ENCODE peak calls at places on chromosomes 4 and X, in four cellular contexts. K, I, S and P are unnamed samples.

GRCh38 chr4:180695851-180696250 is 1547.4 kb upstream of the TENM3 start:
- DNase-seq in K (no peak), I (peak), S (peak), P (no peak)

GRCh38 chrX:81708506-81708905 is 506.6 kb downstream of the SH3BGRL start:
- DNase-seq in K (no peak), I (no peak), S (peak), P (no peak)

GRCh38 chr4:175373031-175373430 is 439.0 kb downstream of the GPM6A start:
- DNase-seq in K (no peak), I (no peak), S (peak), P (no peak)

GRCh38 chr4:32290102-32290501 is 1569.9 kb downstream of the PCDH7 start:
- DNase-seq in K (no peak), I (no peak), S (no peak), P (no peak)

GRCh38 chr4:16827762-16828724 is 70.4 kb downstream of the LDB2 start:
- DNase-seq in K (no peak), I (peak), S (peak), P (no peak)

GRCh38 chrX:33171071-33171470 is 40.3 kb downstream of the DMD start:
- DNase-seq in K (no peak), I (no peak), S (no peak), P (no peak)

GRCh38 chrX:123153846-123154335 is 30.2 kb upstream of the GRIA3 start:
- DNase-seq in K (no peak), I (no peak), S (peak), P (no peak)

GRCh38 chr4:145776208-145776607 is 96.3 kb downstream of the C4orf51 start:
- DNase-seq in K (no peak), I (no peak), S (no peak), P (no peak)

GRCh38 chr4:108172231-108172779 is 3.6 kb upstream of the LEF1 start:
- DNase-seq in K (no peak), I (peak), S (peak), P (no peak)

GRCh38 chrX:19772306-19772705 is 115.1 kb downstream of the SH3KBP1 start:
- DNase-seq in K (no peak), I (peak), S (peak), P (no peak)

GRCh38 chr4:37008199-37008598 is 236.3 kb upstream of the NWD2 start:
- DNase-seq in K (peak), I (peak), S (peak), P (no peak)

GRCh38 chr4:41120297-41121217 is 93.8 kb downstream of the APBB2 start:
- DNase-seq in K (no peak), I (peak), S (peak), P (no peak)

GRCh38 chrX:125137521-125137920 is 182.2 kb upstream of the TEX13C start:
- DNase-seq in K (no peak), I (no peak), S (no peak), P (no peak)

DNA sequence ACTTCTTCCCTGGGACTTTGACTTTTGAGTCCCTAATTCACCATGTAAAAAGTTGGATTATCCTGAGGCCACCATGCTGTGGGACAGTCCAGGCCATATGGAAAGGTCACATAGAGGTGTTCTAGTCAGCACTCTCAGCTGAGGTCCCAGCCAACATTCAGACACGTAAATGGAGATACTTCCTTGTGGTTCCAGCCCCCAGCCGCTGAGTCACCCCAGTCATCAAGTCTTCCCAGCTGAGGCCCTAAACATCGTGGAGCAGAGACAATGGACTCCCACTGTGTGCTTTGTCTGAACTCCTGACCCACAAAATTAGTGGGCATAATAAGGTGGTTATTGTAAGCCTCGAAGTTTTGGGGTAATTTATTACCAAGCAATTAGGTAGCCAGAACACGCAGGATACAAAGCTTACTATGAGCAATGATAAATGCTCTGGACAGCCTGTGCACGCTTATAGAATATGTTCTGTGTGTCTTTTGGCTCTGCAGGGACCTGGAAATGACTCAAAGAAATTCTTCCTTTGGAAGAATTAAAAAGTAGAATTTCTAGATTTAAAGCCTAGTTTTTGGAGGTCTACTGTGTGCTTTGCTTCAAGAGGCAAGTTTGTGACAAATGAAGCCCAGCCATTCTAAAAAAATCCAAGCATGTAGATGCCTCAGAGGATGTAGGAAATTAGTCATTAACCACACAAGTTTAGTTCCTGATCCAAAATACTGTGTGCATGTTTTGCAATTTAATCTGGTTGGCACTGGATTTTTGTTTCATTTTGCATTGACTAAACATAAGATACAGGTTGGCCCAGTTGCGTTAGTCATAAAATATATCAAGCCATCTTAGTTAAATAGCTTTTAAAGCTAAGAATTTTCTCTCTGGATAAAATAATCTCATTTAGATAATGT is 33.3 kb upstream of the SLC9A7 start:
- DNase-seq in K (peak), I (peak), S (peak), P (peak)
- H3K4me3 ChIP-seq in K (peak), I (no peak), S (no peak), P (no peak)

GRCh38 chr4:139619644-139620043 is 46.0 kb upstream of the MGST2 start:
- DNase-seq in K (no peak), I (peak), S (peak), P (no peak)

GRCh38 chr4:139622856-139623255 is 42.8 kb upstream of the MGST2 start:
- DNase-seq in K (no peak), I (no peak), S (no peak), P (no peak)

GRCh38 chr4:139617702-139618490 is 47.7 kb upstream of the MGST2 start:
- DNase-seq in K (no peak), I (peak), S (no peak), P (no peak)
- TF ChIP-seq CTCF in K (no peak), I (peak), S (peak), P (peak)

DNA sequence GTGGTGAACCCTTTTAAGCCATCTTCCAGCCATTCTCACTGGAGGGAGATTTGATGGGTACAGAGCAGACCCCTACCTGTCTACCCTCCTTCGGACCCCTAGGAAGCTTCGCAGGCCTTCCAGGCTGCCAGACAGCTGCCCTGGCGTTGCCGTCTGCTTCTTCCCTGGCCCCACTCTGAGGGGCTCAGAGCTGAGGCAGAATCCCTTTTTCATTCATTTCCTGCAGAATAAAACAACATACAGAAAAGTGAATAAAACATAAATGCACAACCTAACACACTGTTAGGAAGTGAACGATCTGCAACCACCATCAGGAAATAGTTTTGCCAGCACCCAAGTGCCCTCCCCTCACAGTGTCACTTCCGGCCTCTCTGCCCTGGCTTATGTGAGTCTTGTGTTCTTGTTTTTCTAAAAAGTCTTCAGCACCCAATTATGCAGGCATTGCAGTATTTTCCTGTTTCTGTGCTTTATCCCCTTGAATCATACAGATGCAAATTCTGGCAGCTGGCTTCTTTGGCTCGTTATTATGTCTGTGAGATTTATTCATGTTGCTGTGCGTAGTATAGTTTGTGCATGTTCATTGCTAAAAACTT is 5.6 kb upstream of the ADD1 start:
- DNase-seq in K (no peak), I (peak), S (peak), P (no peak)
- H3K4me3 ChIP-seq in K (no peak), I (no peak), S (peak), P (peak)

GRCh38 chrX:140157143-140157542 is 191.8 kb upstream of the CXorf66 start:
- DNase-seq in K (no peak), I (peak), S (no peak), P (no peak)

GRCh38 chrX:140149761-140150160 is 184.4 kb upstream of the CXorf66 start:
- DNase-seq in K (no peak), I (no peak), S (no peak), P (no peak)

DNA sequence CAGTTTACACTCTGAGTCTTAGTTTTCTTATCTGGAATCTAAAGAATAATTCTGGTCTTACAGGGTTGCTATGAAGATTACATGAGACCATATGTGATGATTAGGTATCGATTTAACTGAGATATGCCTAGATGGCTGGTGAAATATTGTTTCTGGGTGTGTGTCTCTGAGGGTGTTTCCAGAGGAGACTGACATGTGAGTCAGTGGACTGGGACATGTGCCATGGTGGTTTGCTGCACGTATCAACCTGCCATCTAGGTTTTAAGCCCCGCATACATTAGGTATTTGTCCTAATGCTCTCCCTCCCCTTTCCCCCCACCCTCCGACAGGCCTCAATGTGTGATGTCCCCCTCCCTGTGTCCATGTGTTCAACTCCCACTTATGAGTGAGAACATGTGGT is 186.0 kb upstream of the CXorf66 start:
- DNase-seq in K (no peak), I (no peak), S (peak), P (no peak)
- TF ChIP-seq CTCF in K (no peak), I (no peak), S (no peak), P (no peak)

GRCh38 chr4:87649980-87650379 is at the start of gene DMP1:
- DNase-seq in K (no peak), I (no peak), S (no peak), P (no peak)
- H3K4me3 ChIP-seq in K (no peak), I (no peak), S (no peak), P (no peak)

DNA sequence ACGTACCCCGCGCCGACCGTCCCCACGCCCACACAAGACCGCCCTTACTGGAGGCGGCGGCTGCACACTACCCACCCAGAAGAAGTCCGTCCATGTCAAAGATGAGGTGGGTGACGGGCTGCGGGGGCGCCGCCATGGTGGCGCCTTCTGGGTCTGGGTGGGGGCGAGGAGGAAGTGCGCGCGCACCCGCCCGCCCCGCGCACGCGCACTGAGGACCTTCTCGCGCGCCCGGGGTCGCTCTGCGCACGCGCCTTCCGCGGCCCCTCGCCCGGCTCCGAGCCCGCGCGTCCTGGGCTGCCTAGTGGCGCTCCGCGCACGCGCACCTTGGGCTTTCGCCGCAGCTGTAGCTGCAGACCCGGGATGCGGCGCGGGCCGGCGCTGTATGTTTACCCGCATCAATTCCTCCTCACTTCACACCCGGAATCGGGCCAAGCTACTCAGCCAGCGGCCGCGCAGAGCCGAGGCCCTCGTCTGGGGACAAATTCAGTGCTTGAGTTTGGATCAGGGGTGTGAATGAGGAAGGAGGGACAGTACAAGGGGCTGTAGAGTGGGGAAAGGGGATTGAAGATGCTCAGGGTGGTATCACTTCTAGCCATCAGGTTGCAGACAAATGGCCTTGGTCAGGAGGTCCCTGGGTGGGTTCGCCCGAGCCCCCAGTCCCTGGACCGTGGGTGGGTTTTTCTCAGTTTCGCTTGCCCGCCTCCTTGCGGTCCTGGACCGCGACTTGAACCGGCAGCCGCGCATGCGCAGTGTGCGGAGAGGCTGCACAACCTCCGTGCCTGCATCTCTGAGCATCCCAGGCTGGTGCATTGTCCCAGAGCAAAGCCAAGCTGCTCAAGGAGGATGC is at the start of gene PUDP:
- DNase-seq in K (no peak), I (peak), S (peak), P (no peak)
- TF ChIP-seq CTCF in K (peak), I (no peak), S (peak), P (no peak)

DNA sequence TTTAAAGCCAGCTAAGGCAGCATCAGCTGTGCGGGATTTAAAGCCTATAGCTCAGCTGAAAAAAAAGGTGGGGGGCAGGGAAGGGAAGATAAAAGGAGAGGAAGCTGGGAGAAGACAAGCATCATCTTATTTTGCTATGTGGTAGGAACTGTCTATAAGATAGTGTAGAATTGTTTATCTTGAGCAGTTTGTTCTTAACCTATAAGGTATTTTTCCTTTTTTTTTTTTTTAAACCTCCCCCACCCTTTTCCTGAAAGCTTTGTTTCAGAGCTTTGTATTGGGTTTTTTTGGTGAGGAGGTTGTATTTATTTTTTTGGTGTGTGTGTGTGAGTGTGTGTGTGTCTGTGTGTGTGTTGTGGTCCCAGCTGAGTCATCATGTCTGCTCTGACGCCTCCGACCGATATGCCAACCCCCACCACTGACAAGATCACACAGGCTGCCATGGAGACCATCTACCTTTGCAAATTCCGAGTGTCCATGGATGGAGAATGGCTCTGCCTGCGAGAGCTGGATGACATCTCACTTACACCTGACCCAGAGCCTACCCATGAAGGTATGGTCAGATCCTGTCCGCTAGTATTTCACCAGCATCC is 531 bp downstream of the RUFY3 start:
- DNase-seq in K (no peak), I (peak), S (peak), P (no peak)
- H3K4me3 ChIP-seq in K (no peak), I (no peak), S (peak), P (peak)

DNA sequence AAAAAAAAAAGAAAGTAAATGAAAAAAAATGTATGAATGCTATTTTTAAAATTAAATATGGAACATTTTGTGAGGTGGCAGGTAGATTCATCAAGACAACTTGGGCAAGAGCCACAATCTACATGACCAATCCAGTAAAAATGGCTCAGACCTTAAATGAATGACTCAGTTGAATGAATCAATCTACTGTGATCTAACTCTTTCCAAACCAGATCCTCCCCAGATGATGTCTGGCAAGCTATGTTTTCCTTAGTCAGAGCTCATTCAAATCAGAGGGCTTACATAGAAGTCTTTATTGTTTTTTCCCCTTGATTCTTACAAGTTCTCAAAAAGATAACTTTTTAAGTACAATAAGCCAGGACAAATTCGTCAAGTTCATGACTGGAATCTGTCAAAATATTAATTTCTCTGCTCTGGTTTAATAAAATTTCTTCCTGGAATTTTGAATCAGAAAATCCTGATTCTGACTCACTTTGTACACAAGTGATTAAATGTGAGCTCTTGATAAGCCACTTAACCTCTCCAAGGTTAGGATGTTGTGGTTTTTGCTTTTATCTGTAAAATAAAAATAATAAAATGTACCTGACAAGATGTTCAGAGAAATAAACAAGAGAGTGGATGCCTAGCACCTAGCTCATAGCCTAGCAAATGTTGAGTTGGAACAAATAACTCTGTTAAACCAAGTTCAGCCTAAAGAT is 105.6 kb upstream of the SMIM31 start:
- DNase-seq in K (no peak), I (no peak), S (peak), P (no peak)
- TF ChIP-seq CTCF in K (no peak), I (no peak), S (no peak), P (no peak)

GRCh38 chr4:159016527-159017137 is 86.2 kb upstream of the RAPGEF2 start:
- DNase-seq in K (no peak), I (peak), S (peak), P (no peak)
- H3K4me3 ChIP-seq in K (no peak), I (no peak), S (no peak), P (no peak)

GRCh38 chr4:148067307-148067916 is 335.5 kb downstream of the ARHGAP10 start:
- DNase-seq in K (no peak), I (no peak), S (peak), P (no peak)

GRCh38 chr4:148071009-148071408 is 339.1 kb downstream of the ARHGAP10 start:
- DNase-seq in K (no peak), I (no peak), S (no peak), P (no peak)

GRCh38 chr4:148065069-148065468 is 333.2 kb downstream of the ARHGAP10 start:
- DNase-seq in K (no peak), I (peak), S (peak), P (peak)

GRCh38 chr4:148069086-148070010 is 337.5 kb downstream of the ARHGAP10 start:
- DNase-seq in K (no peak), I (no peak), S (no peak), P (no peak)

DNA sequence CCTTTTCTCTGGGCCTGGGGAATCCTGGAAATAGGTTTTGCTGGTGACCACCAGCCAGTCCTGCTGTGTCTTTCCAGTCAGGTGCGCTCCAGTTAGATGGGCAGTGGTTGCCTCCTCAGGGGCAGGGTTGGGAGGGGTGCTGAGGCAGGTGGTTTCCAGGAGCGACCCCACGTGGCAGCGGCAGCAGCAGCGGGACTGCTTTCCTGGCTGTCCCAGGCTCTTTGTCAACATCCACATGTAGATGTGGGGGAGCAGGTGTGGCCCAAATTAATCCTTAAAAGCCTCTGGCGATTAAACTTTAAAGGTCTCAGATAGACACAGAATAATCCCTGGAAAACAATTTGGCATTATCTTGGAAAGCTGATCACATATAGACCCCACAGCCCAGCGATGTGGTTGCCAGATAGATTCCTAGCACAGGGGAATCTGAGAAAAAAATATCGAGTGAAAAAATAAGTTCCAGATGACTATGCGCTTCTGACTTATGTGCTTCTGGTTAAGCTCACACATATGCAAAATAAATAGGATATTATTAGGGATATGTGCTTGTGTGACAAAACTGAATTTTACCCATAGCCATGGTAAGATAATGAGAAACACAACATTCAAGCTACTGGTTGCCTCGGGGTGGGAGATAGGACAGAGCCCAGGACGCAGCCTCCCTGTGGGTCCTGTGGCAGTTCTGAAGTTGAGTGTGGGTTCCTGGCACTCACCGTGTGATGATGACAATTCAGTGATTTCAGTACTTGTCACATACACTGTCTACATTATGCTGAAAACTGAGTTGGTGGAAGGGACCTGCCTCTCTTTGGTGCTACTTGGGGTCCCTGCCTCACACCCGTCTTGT is 336.4 kb downstream of the ARHGAP10 start:
- DNase-seq in K (no peak), I (no peak), S (no peak), P (no peak)
- TF ChIP-seq CTCF in K (no peak), I (no peak), S (no peak), P (no peak)